ENCODE peak calls at places on chromosome 17, in seven cellular contexts. J is ELF-1; E is activated CD4-positive, alpha-beta T cell treated with anti-CD3 and anti-CD28 coated beads for 4 hours; T is fibroblast of the conjunctiva; H is heart left ventricle; Z is ovary; V is D341Med. F is an unnamed sample.

GRCh38 chr17:63249256-63250006 is 196.7 kb downstream of the CYB561 start:
- DNase-seq in J (no peak), E (no peak), T (no peak), H (no peak), Z (no peak), V (no peak), F (no peak)

GRCh38 chr17:42122371-42123303 is at the start of gene HSPB9:
- DNase-seq in J (peak), E (no peak), T (no peak), H (peak), Z (peak), V (no peak), F (no peak)

GRCh38 chr17:33403194-33403593 is 110.1 kb upstream of the ASIC2 start:
- DNase-seq in J (no peak), E (no peak), T (no peak), H (no peak), Z (no peak), V (no peak), F (no peak)

GRCh38 chr17:41785876-41786226 is 660 bp downstream of the JUP start:
- DNase-seq in J (peak), E (no peak), T (no peak), H (peak), Z (peak), V (no peak), F (no peak)

GRCh38 chr17:50908860-50909764 is 43.0 kb upstream of the TOB1 start:
- DNase-seq in J (peak), E (peak), T (no peak), H (peak), Z (peak), V (peak), F (no peak)

GRCh38 chr17:19317359-19318095 is 45.0 kb downstream of the B9D1 start:
- DNase-seq in J (peak), E (no peak), T (no peak), H (peak), Z (peak), V (no peak), F (peak)

GRCh38 chr17:48642059-48642842 is 16.1 kb upstream of the HOXB9 start:
- DNase-seq in J (peak), E (no peak), T (no peak), H (no peak), Z (no peak), V (peak), F (no peak)

GRCh38 chr17:7293821-7294613 is 422 bp downstream of the YBX2 start:
- DNase-seq in J (peak), E (no peak), T (no peak), H (no peak), Z (no peak), V (peak), F (no peak)

GRCh38 chr17:9016941-9017552 is 4.3 kb upstream of the NTN1 start:
- DNase-seq in J (peak), E (no peak), T (no peak), H (no peak), Z (no peak), V (no peak), F (no peak)

GRCh38 chr17:74126179-74126900 is 77.1 kb upstream of the RPL38 start:
- DNase-seq in J (no peak), E (no peak), T (no peak), H (no peak), Z (no peak), V (no peak), F (no peak)

GRCh38 chr17:19991252-19991885 is 13.7 kb upstream of the AKAP10 start:
- DNase-seq in J (no peak), E (no peak), T (no peak), H (no peak), Z (no peak), V (no peak), F (no peak)

GRCh38 chr17:50103941-50104340 is 8.8 kb downstream of the PDK2 start:
- DNase-seq in J (no peak), E (no peak), T (no peak), H (no peak), Z (no peak), V (no peak), F (no peak)

GRCh38 chr17:79088266-79088996 is 13.8 kb downstream of the ENGASE start:
- DNase-seq in J (no peak), E (no peak), T (no peak), H (no peak), Z (no peak), V (no peak), F (no peak)